ENCODE peak calls at places on chromosomes 7 and 10, in seven cellular contexts. One of them, this sample, is unnamed. For H3K27me3, the result is how much of the 10 kb centered on the place peaks cover.

GRCh38 chr7:101308245-101309085 is 13.1 kb downstream of the IFT22 start:
- DNase-seq in IMR-90: no peak
- DNase-seq in transverse colon: peak
- DNase-seq in heart left ventricle: no peak
- DNase-seq in body of pancreas: peak
- DNase-seq in cardiac muscle cell: peak
- DNase-seq in esophagus squamous epithelium: no peak
- DNase-seq in this sample: peak

GRCh38 chr10:44334621-44335184 is 50.2 kb downstream of the CXCL12 start:
- DNase-seq in IMR-90: peak
- DNase-seq in transverse colon: no peak
- DNase-seq in heart left ventricle: no peak
- DNase-seq in body of pancreas: peak
- DNase-seq in cardiac muscle cell: no peak
- DNase-seq in esophagus squamous epithelium: no peak
- DNase-seq in this sample: no peak

GRCh38 chr7:30656006-30656575 is 26.2 kb downstream of the CRHR2 start:
- DNase-seq in IMR-90: no peak
- DNase-seq in transverse colon: no peak
- DNase-seq in heart left ventricle: no peak
- DNase-seq in body of pancreas: peak
- DNase-seq in cardiac muscle cell: no peak
- DNase-seq in esophagus squamous epithelium: no peak
- DNase-seq in this sample: no peak

GRCh38 chr7:97851725-97852124 is 20.5 kb downstream of the ASNS start:
- DNase-seq in IMR-90: peak
- DNase-seq in transverse colon: no peak
- DNase-seq in heart left ventricle: peak
- DNase-seq in body of pancreas: no peak
- DNase-seq in cardiac muscle cell: no peak
- DNase-seq in esophagus squamous epithelium: no peak
- DNase-seq in this sample: no peak

GRCh38 chr7:84364708-84365107 is 170.1 kb upstream of the SEMA3A start:
- DNase-seq in IMR-90: peak
- DNase-seq in transverse colon: no peak
- DNase-seq in heart left ventricle: no peak
- DNase-seq in body of pancreas: no peak
- DNase-seq in cardiac muscle cell: peak
- DNase-seq in esophagus squamous epithelium: no peak
- DNase-seq in this sample: no peak

GRCh38 chr7:94431203-94431602 is 36.5 kb downstream of the COL1A2 start:
- DNase-seq in IMR-90: no peak
- DNase-seq in transverse colon: no peak
- DNase-seq in heart left ventricle: no peak
- DNase-seq in body of pancreas: no peak
- DNase-seq in cardiac muscle cell: no peak
- DNase-seq in esophagus squamous epithelium: no peak
- DNase-seq in this sample: no peak

GRCh38 chr10:69866688-69867461 is 65.2 kb downstream of the COL13A1 start:
- DNase-seq in IMR-90: peak
- DNase-seq in transverse colon: peak
- DNase-seq in heart left ventricle: peak
- DNase-seq in body of pancreas: peak
- DNase-seq in cardiac muscle cell: peak
- DNase-seq in esophagus squamous epithelium: no peak
- DNase-seq in this sample: no peak

GRCh38 chr10:68981074-68981473 is 7.5 kb upstream of the KIFBP start:
- DNase-seq in IMR-90: no peak
- DNase-seq in transverse colon: no peak
- DNase-seq in heart left ventricle: no peak
- DNase-seq in body of pancreas: no peak
- DNase-seq in cardiac muscle cell: no peak
- DNase-seq in esophagus squamous epithelium: no peak
- DNase-seq in this sample: no peak

GRCh38 chr10:120987359-120987758 is 136.2 kb downstream of the WDR11 start:
- DNase-seq in IMR-90: no peak
- DNase-seq in transverse colon: no peak
- DNase-seq in heart left ventricle: no peak
- DNase-seq in body of pancreas: no peak
- DNase-seq in cardiac muscle cell: no peak
- DNase-seq in esophagus squamous epithelium: no peak
- DNase-seq in this sample: peak

GRCh38 chr10:79496896-79497295 is 15.4 kb upstream of the EIF5AL1 start:
- DNase-seq in IMR-90: no peak
- DNase-seq in transverse colon: no peak
- DNase-seq in heart left ventricle: no peak
- DNase-seq in body of pancreas: no peak
- DNase-seq in cardiac muscle cell: no peak
- DNase-seq in esophagus squamous epithelium: no peak
- DNase-seq in this sample: no peak

GRCh38 chr7:35249537-35249907 is 4.4 kb downstream of the TBX20 start:
- DNase-seq in IMR-90: no peak
- DNase-seq in transverse colon: no peak
- DNase-seq in heart left ventricle: peak
- DNase-seq in body of pancreas: no peak
- DNase-seq in cardiac muscle cell: peak
- DNase-seq in esophagus squamous epithelium: no peak
- DNase-seq in this sample: no peak

GRCh38 chr7:112204072-112204775 is 2.0 kb downstream of the DOCK4 start:
- DNase-seq in IMR-90: no peak
- DNase-seq in transverse colon: no peak
- DNase-seq in heart left ventricle: no peak
- DNase-seq in body of pancreas: no peak
- DNase-seq in cardiac muscle cell: no peak
- DNase-seq in esophagus squamous epithelium: no peak
- DNase-seq in this sample: no peak

GRCh38 chr10:121172406-121172805 is 321.2 kb downstream of the WDR11 start:
- DNase-seq in IMR-90: no peak
- DNase-seq in transverse colon: no peak
- DNase-seq in heart left ventricle: no peak
- DNase-seq in body of pancreas: no peak
- DNase-seq in cardiac muscle cell: no peak
- DNase-seq in esophagus squamous epithelium: no peak
- DNase-seq in this sample: no peak

GRCh38 chr7:109437957-109438356 is 868.3 kb downstream of the DNAJB9 start:
- DNase-seq in IMR-90: no peak
- DNase-seq in transverse colon: no peak
- DNase-seq in heart left ventricle: no peak
- DNase-seq in body of pancreas: no peak
- DNase-seq in cardiac muscle cell: no peak
- DNase-seq in esophagus squamous epithelium: no peak
- DNase-seq in this sample: no peak

GRCh38 chr10:31099664-31100063 is 68.0 kb upstream of the ZNF438 start:
- DNase-seq in IMR-90: peak
- DNase-seq in transverse colon: peak
- DNase-seq in heart left ventricle: no peak
- DNase-seq in body of pancreas: peak
- DNase-seq in cardiac muscle cell: no peak
- DNase-seq in esophagus squamous epithelium: no peak
- DNase-seq in this sample: no peak

DNA sequence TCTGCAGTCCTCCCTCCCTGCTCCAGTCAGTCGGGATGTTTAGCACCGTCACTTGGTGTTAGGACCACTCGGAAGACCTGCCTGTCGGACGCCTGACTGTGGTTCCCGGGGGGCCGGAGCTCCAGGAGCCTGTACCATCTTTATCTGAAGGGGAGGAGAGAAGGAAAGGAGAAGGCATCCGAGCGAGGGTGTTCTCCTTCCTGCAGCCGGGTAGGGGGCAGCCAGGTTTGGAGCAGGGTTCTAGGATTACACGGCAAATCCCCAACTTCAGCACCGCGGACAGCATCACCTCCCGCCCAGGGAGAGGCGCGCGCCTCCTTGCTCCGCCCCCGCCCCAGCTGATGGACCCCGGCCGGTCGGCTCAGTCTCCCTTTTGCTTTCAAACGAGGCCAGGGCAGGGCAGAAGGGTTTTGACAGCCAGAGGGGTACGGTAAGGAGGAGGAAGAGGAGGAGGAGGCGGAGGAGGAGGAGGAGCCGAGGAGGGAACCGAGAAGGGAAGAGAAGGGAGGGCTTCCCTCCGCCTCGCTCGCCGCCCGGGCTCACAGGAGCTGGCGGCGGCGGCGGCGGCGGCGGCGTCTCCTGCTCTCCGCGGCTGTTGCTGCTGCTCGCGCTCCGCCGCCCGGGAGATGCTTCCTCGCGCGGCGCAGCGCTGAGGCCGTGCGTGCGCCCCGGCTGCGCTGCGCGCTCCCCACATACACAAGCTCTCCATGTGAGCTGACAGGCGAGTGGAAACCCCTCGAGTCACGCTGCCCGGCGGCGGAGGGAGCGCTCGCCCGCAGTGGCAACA is 743 bp upstream of the CNTNAP2 start:
- DNase-seq in IMR-90: no peak
- DNase-seq in transverse colon: peak
- DNase-seq in heart left ventricle: peak
- DNase-seq in body of pancreas: peak
- DNase-seq in cardiac muscle cell: peak
- DNase-seq in esophagus squamous epithelium: no peak
- DNase-seq in this sample: no peak
- H3K27me3 ChIP-seq in IMR-90: under half
- H3K27me3 ChIP-seq in transverse colon: under half
- H3K27me3 ChIP-seq in heart left ventricle: under half
- H3K27me3 ChIP-seq in body of pancreas: under half
- H3K27me3 ChIP-seq in cardiac muscle cell: under half
- H3K27me3 ChIP-seq in esophagus squamous epithelium: under half
- H3K27me3 ChIP-seq in this sample: under half

DNA sequence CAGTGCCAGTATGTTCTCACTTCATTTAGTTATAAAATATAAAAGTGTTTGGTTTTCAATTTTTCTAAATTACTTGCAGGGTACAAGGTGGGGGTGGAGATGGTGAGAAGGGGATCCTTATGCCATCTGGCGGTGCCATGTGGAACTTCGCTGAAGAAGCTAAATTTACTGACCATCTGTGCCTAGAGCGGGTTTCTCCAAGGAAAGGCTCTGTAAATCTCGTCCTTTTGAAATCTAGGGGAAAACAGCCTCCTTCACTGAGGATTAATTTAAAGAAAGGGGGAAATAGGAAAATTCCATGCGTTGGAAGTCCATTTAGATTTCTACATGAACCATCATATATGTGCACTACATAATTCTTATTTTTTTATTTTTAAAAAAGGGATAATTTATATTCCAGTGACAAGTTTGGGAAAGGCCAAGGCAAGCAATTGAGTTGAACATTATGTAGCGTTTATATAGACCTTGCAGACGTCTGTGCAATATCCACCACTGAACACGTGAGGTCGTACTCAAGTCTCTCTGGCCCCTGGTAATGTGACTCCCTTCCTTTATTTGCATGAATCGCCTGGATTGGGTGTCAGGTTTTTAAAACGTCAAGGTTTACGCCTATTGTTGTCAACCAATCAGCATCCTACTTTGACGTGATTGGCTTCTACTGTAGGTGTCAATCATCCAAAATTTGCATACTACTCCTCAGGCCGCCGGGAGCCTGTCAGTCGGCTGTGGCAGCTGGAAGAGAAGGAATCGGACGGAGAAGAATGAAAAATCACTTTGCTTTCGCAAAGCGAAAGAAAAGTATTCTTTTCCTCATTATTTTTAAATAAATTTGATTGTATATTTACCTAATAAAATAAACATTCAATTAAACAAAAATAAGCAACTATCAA is 297.1 kb upstream of the NFE2L3 start:
- DNase-seq in IMR-90: peak
- DNase-seq in transverse colon: peak
- DNase-seq in heart left ventricle: no peak
- DNase-seq in body of pancreas: peak
- DNase-seq in cardiac muscle cell: peak
- DNase-seq in esophagus squamous epithelium: no peak
- DNase-seq in this sample: no peak
- H3K27me3 ChIP-seq in IMR-90: under half
- H3K27me3 ChIP-seq in transverse colon: half or more
- H3K27me3 ChIP-seq in heart left ventricle: under half
- H3K27me3 ChIP-seq in body of pancreas: half or more
- H3K27me3 ChIP-seq in cardiac muscle cell: under half
- H3K27me3 ChIP-seq in esophagus squamous epithelium: half or more
- H3K27me3 ChIP-seq in this sample: under half

GRCh38 chr7:155357573-155358041 is 59.9 kb downstream of the INSIG1 start:
- DNase-seq in IMR-90: peak
- DNase-seq in transverse colon: no peak
- DNase-seq in heart left ventricle: no peak
- DNase-seq in body of pancreas: no peak
- DNase-seq in cardiac muscle cell: no peak
- DNase-seq in esophagus squamous epithelium: no peak
- DNase-seq in this sample: no peak

GRCh38 chr7:155360495-155361362 is 63.1 kb downstream of the INSIG1 start:
- DNase-seq in IMR-90: no peak
- DNase-seq in transverse colon: no peak
- DNase-seq in heart left ventricle: no peak
- DNase-seq in body of pancreas: no peak
- DNase-seq in cardiac muscle cell: no peak
- DNase-seq in esophagus squamous epithelium: no peak
- DNase-seq in this sample: no peak

GRCh38 chr7:155358066-155358947 is 60.6 kb downstream of the INSIG1 start:
- DNase-seq in IMR-90: no peak
- DNase-seq in transverse colon: no peak
- DNase-seq in heart left ventricle: no peak
- DNase-seq in body of pancreas: no peak
- DNase-seq in cardiac muscle cell: no peak
- DNase-seq in esophagus squamous epithelium: no peak
- DNase-seq in this sample: no peak

GRCh38 chr7:155361363-155361680 is 63.6 kb downstream of the INSIG1 start:
- DNase-seq in IMR-90: no peak
- DNase-seq in transverse colon: no peak
- DNase-seq in heart left ventricle: no peak
- DNase-seq in body of pancreas: no peak
- DNase-seq in cardiac muscle cell: no peak
- DNase-seq in esophagus squamous epithelium: no peak
- DNase-seq in this sample: no peak

GRCh38 chr7:155358948-155359712 is 61.5 kb downstream of the INSIG1 start:
- DNase-seq in IMR-90: no peak
- DNase-seq in transverse colon: no peak
- DNase-seq in heart left ventricle: no peak
- DNase-seq in body of pancreas: no peak
- DNase-seq in cardiac muscle cell: no peak
- DNase-seq in esophagus squamous epithelium: no peak
- DNase-seq in this sample: no peak
- H3K27me3 ChIP-seq in IMR-90: half or more
- H3K27me3 ChIP-seq in transverse colon: half or more
- H3K27me3 ChIP-seq in heart left ventricle: under half
- H3K27me3 ChIP-seq in body of pancreas: under half
- H3K27me3 ChIP-seq in cardiac muscle cell: under half
- H3K27me3 ChIP-seq in esophagus squamous epithelium: half or more
- H3K27me3 ChIP-seq in this sample: under half

GRCh38 chr7:45685619-45686240 is 111.6 kb downstream of the ADCY1 start:
- DNase-seq in IMR-90: no peak
- DNase-seq in transverse colon: no peak
- DNase-seq in heart left ventricle: no peak
- DNase-seq in body of pancreas: no peak
- DNase-seq in cardiac muscle cell: no peak
- DNase-seq in esophagus squamous epithelium: no peak
- DNase-seq in this sample: no peak
- H3K27me3 ChIP-seq in IMR-90: under half
- H3K27me3 ChIP-seq in transverse colon: under half
- H3K27me3 ChIP-seq in heart left ventricle: under half
- H3K27me3 ChIP-seq in body of pancreas: under half
- H3K27me3 ChIP-seq in cardiac muscle cell: under half
- H3K27me3 ChIP-seq in esophagus squamous epithelium: under half
- H3K27me3 ChIP-seq in this sample: under half

DNA sequence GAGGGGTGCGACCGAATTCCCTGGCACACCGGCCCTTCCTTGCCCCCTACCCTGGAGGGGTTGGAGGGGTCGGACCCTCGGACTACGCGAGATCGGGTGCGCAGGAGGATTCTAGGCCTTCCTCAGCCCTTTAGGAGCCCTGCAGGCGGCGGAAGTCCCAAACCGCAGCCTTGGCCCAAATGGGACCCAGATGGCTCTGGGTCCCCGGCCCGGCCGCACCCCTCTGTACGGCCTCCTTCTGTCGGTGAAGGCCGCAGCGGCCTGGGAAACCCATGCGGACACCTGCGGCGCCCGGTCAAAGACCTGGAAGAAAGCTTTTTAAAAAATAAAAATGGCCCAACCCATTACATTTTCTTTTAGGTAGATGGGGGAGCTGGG is 2.4 kb upstream of the VAX1 start:
- DNase-seq in IMR-90: no peak
- DNase-seq in transverse colon: no peak
- DNase-seq in heart left ventricle: no peak
- DNase-seq in body of pancreas: no peak
- DNase-seq in cardiac muscle cell: no peak
- DNase-seq in esophagus squamous epithelium: no peak
- DNase-seq in this sample: no peak
- H3K27me3 ChIP-seq in IMR-90: half or more
- H3K27me3 ChIP-seq in transverse colon: half or more
- H3K27me3 ChIP-seq in heart left ventricle: under half
- H3K27me3 ChIP-seq in body of pancreas: under half
- H3K27me3 ChIP-seq in cardiac muscle cell: half or more
- H3K27me3 ChIP-seq in esophagus squamous epithelium: half or more
- H3K27me3 ChIP-seq in this sample: under half